ENCODE peak calls at places on chromosome 7, in seven cellular contexts. Y, M, T, L, W, E and H are unnamed samples.

GRCh38 chr7:87564290-87564963 is 36.3 kb downstream of the ABCB1 start:
- DNase-seq in Y (no peak), M (peak), T (no peak), L (peak), W (peak), E (no peak), H (peak)

GRCh38 chr7:22842383-22842903 is 19.8 kb upstream of the TOMM7 start:
- DNase-seq in Y (no peak), M (no peak), T (no peak), L (no peak), W (no peak), E (no peak), H (no peak)

GRCh38 chr7:127751062-127751722 is 99.2 kb downstream of the SND1 start:
- DNase-seq in Y (no peak), M (no peak), T (peak), L (no peak), W (no peak), E (peak), H (no peak)

GRCh38 chr7:144513332-144513731 is 109.8 kb upstream of the NOBOX start:
- DNase-seq in Y (no peak), M (no peak), T (no peak), L (no peak), W (peak), E (no peak), H (no peak)

GRCh38 chr7:53383131-53383530 is 347.7 kb downstream of the POM121L12 start:
- DNase-seq in Y (no peak), M (no peak), T (no peak), L (no peak), W (no peak), E (no peak), H (no peak)

GRCh38 chr7:72924417-72924747 is 513 bp upstream of the POM121 start:
- DNase-seq in Y (no peak), M (no peak), T (no peak), L (no peak), W (no peak), E (no peak), H (no peak)

GRCh38 chr7:7100432-7100849 is 81.9 kb upstream of the C1GALT1 start:
- DNase-seq in Y (no peak), M (no peak), T (no peak), L (peak), W (no peak), E (no peak), H (peak)

GRCh38 chr7:101126651-101127459 is at the start of gene SERPINE1:
- DNase-seq in Y (peak), M (peak), T (peak), L (peak), W (peak), E (peak), H (peak)

GRCh38 chr7:37297546-37297945 is 151.1 kb downstream of the ELMO1 start:
- DNase-seq in Y (no peak), M (no peak), T (no peak), L (no peak), W (no peak), E (no peak), H (no peak)

GRCh38 chr7:111362660-111363059 is 199.6 kb downstream of the IMMP2L start:
- DNase-seq in Y (no peak), M (no peak), T (peak), L (no peak), W (no peak), E (no peak), H (no peak)

GRCh38 chr7:16511314-16511713 is 15.3 kb upstream of the LRRC72 start:
- DNase-seq in Y (no peak), M (no peak), T (no peak), L (no peak), W (no peak), E (no peak), H (no peak)

GRCh38 chr7:23418046-23418445 is 52.2 kb downstream of the IGF2BP3 start:
- DNase-seq in Y (no peak), M (no peak), T (peak), L (no peak), W (no peak), E (no peak), H (no peak)

GRCh38 chr7:39749177-39749576 is 125.8 kb downstream of the RALA start:
- DNase-seq in Y (no peak), M (no peak), T (peak), L (no peak), W (no peak), E (no peak), H (no peak)

GRCh38 chr7:63070696-63071095 is 928.0 kb upstream of the ZNF722 start:
- DNase-seq in Y (no peak), M (no peak), T (no peak), L (no peak), W (no peak), E (no peak), H (no peak)

GRCh38 chr7:158013085-158013668 is 574.4 kb downstream of the PTPRN2 start:
- DNase-seq in Y (no peak), M (no peak), T (no peak), L (no peak), W (no peak), E (peak), H (no peak)

GRCh38 chr7:90611115-90611514 is 15.0 kb downstream of the CDK14 start:
- DNase-seq in Y (no peak), M (no peak), T (no peak), L (no peak), W (no peak), E (no peak), H (no peak)